ENCODE peak calls at places on chromosomes 1 and 21, in ten cellular contexts. One of them, this sample, is unnamed.

GRCh38 chr1:196193891-196194559 is 414.2 kb downstream of the KCNT2 start:
- DNase-seq in ovary: no peak
- DNase-seq in trophoblast cell: no peak
- DNase-seq in tibial artery: no peak
- DNase-seq in HL-60: no peak
- DNase-seq in effector memory CD4-positive, alpha-beta T cell: no peak
- DNase-seq in transverse colon: no peak
- DNase-seq in CD8-positive, alpha-beta memory T cell: no peak
- DNase-seq in astrocyte: peak; percentile 59
- DNase-seq in body of pancreas: no peak
- DNase-seq in this sample: peak; percentile 32

GRCh38 chr1:179105393-179105792 is 23.5 kb downstream of the TOR3A start:
- DNase-seq in HL-60: no peak
- DNase-seq in tibial artery: no peak
- DNase-seq in ovary: no peak
- DNase-seq in CD8-positive, alpha-beta memory T cell: peak; percentile 10
- DNase-seq in trophoblast cell: peak; percentile 53
- DNase-seq in effector memory CD4-positive, alpha-beta T cell: no peak
- DNase-seq in body of pancreas: peak; percentile 25
- DNase-seq in astrocyte: no peak
- DNase-seq in transverse colon: no peak
- DNase-seq in this sample: peak; percentile 63

GRCh38 chr1:93907718-93908117 is 1.5 kb downstream of the GCLM start:
- DNase-seq in transverse colon: no peak
- DNase-seq in body of pancreas: peak; percentile 23
- DNase-seq in tibial artery: no peak
- DNase-seq in effector memory CD4-positive, alpha-beta T cell: no peak
- DNase-seq in HL-60: no peak
- DNase-seq in trophoblast cell: no peak
- DNase-seq in astrocyte: peak; percentile 44
- DNase-seq in ovary: no peak
- DNase-seq in CD8-positive, alpha-beta memory T cell: no peak
- DNase-seq in this sample: no peak

GRCh38 chr1:20720631-20721051 is 2.8 kb upstream of the KIF17 start:
- DNase-seq in transverse colon: peak; percentile 2
- DNase-seq in CD8-positive, alpha-beta memory T cell: no peak
- DNase-seq in astrocyte: no peak
- DNase-seq in trophoblast cell: no peak
- DNase-seq in ovary: no peak
- DNase-seq in effector memory CD4-positive, alpha-beta T cell: no peak
- DNase-seq in HL-60: no peak
- DNase-seq in body of pancreas: no peak
- DNase-seq in tibial artery: peak; percentile 57
- DNase-seq in this sample: no peak

GRCh38 chr1:53470155-53470554 is 11.0 kb downstream of the DMRTB1 start:
- DNase-seq in astrocyte: peak; percentile 60
- DNase-seq in CD8-positive, alpha-beta memory T cell: no peak
- DNase-seq in effector memory CD4-positive, alpha-beta T cell: no peak
- DNase-seq in tibial artery: peak; percentile 72
- DNase-seq in body of pancreas: peak; percentile 74
- DNase-seq in ovary: peak; percentile 50
- DNase-seq in transverse colon: peak; percentile 53
- DNase-seq in HL-60: no peak
- DNase-seq in trophoblast cell: peak; percentile 48
- DNase-seq in this sample: peak; percentile 34

GRCh38 chr1:47563206-47563605 is 125.4 kb downstream of the FOXD2 start:
- DNase-seq in ovary: no peak
- DNase-seq in effector memory CD4-positive, alpha-beta T cell: no peak
- DNase-seq in body of pancreas: no peak
- DNase-seq in transverse colon: no peak
- DNase-seq in tibial artery: peak; percentile 78
- DNase-seq in CD8-positive, alpha-beta memory T cell: no peak
- DNase-seq in trophoblast cell: no peak
- DNase-seq in astrocyte: no peak
- DNase-seq in HL-60: no peak
- DNase-seq in this sample: no peak

GRCh38 chr1:17922833-17923232 is 167.7 kb downstream of the ACTL8 start:
- DNase-seq in astrocyte: no peak
- DNase-seq in ovary: no peak
- DNase-seq in trophoblast cell: no peak
- DNase-seq in CD8-positive, alpha-beta memory T cell: no peak
- DNase-seq in HL-60: peak; percentile 35
- DNase-seq in body of pancreas: peak; percentile 34
- DNase-seq in transverse colon: peak; percentile 39
- DNase-seq in effector memory CD4-positive, alpha-beta T cell: no peak
- DNase-seq in tibial artery: peak; percentile 51
- DNase-seq in this sample: no peak

GRCh38 chr1:218658294-218658693 is 313.2 kb downstream of the TGFB2 start:
- DNase-seq in transverse colon: no peak
- DNase-seq in ovary: no peak
- DNase-seq in body of pancreas: no peak
- DNase-seq in effector memory CD4-positive, alpha-beta T cell: no peak
- DNase-seq in tibial artery: no peak
- DNase-seq in astrocyte: peak; percentile 56
- DNase-seq in trophoblast cell: no peak
- DNase-seq in HL-60: no peak
- DNase-seq in CD8-positive, alpha-beta memory T cell: no peak
- DNase-seq in this sample: no peak

GRCh38 chr1:45622267-45622890 is 1.5 kb downstream of the CCDC17 start:
- DNase-seq in effector memory CD4-positive, alpha-beta T cell: no peak
- DNase-seq in transverse colon: no peak
- DNase-seq in trophoblast cell: no peak
- DNase-seq in HL-60: no peak
- DNase-seq in tibial artery: peak; percentile 67
- DNase-seq in CD8-positive, alpha-beta memory T cell: no peak
- DNase-seq in body of pancreas: no peak
- DNase-seq in ovary: peak; percentile 22
- DNase-seq in astrocyte: no peak
- DNase-seq in this sample: no peak

GRCh38 chr1:66436378-66437135 is 97.4 kb upstream of the SGIP1 start:
- DNase-seq in astrocyte: peak; percentile 80
- DNase-seq in CD8-positive, alpha-beta memory T cell: peak; percentile 21
- DNase-seq in transverse colon: no peak
- DNase-seq in tibial artery: no peak
- DNase-seq in HL-60: peak; percentile 68
- DNase-seq in effector memory CD4-positive, alpha-beta T cell: no peak
- DNase-seq in body of pancreas: no peak
- DNase-seq in trophoblast cell: peak; percentile 79
- DNase-seq in ovary: no peak
- DNase-seq in this sample: peak; percentile 91

GRCh38 chr1:48688102-48688760 is 88.5 kb downstream of the BEND5 start:
- DNase-seq in trophoblast cell: no peak
- DNase-seq in HL-60: no peak
- DNase-seq in ovary: no peak
- DNase-seq in astrocyte: no peak
- DNase-seq in body of pancreas: no peak
- DNase-seq in tibial artery: no peak
- DNase-seq in transverse colon: no peak
- DNase-seq in CD8-positive, alpha-beta memory T cell: no peak
- DNase-seq in effector memory CD4-positive, alpha-beta T cell: no peak
- DNase-seq in this sample: no peak

GRCh38 chr1:180083164-180083563 is 71.5 kb upstream of the QSOX1 start:
- DNase-seq in transverse colon: no peak
- DNase-seq in effector memory CD4-positive, alpha-beta T cell: no peak
- DNase-seq in ovary: no peak
- DNase-seq in CD8-positive, alpha-beta memory T cell: no peak
- DNase-seq in body of pancreas: no peak
- DNase-seq in HL-60: no peak
- DNase-seq in tibial artery: no peak
- DNase-seq in astrocyte: no peak
- DNase-seq in trophoblast cell: no peak
- DNase-seq in this sample: no peak

GRCh38 chr1:20233394-20233793 is 47.1 kb upstream of the PLA2G2C start:
- DNase-seq in trophoblast cell: no peak
- DNase-seq in ovary: no peak
- DNase-seq in HL-60: no peak
- DNase-seq in CD8-positive, alpha-beta memory T cell: no peak
- DNase-seq in effector memory CD4-positive, alpha-beta T cell: no peak
- DNase-seq in transverse colon: no peak
- DNase-seq in body of pancreas: no peak
- DNase-seq in tibial artery: no peak
- DNase-seq in astrocyte: no peak
- DNase-seq in this sample: no peak

DNA sequence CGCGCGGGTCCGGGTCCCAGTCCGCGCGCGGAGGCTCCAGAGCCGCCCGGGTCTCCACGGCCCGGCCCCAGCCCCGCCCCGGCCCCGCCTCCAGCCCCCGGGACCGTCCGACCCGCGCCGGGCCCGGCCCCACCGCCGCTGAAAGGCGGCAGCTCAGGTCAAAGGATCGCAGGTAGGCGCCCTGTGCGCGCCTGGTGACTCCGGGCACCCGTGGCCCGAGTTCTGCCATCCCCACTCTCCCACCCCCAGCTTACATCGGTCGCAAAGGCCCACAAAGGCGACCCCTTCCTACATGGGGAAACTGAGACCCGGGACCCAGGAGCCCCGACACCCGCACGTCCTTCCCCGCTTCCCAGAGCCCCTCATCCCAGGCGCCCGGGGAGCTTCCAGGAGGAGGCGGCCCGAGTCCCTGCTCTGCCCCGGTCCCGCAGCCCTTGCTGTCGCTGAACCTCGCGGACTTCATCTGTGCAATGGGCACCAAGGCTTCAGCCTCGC is at the start of gene TMEM200B:
- DNase-seq in effector memory CD4-positive, alpha-beta T cell: no peak
- DNase-seq in CD8-positive, alpha-beta memory T cell: no peak
- DNase-seq in HL-60: no peak
- DNase-seq in tibial artery: no peak
- DNase-seq in trophoblast cell: no peak
- DNase-seq in astrocyte: no peak
- DNase-seq in transverse colon: no peak
- DNase-seq in body of pancreas: no peak
- DNase-seq in ovary: peak; percentile 67
- DNase-seq in this sample: no peak
- H3K27ac ChIP-seq in effector memory CD4-positive, alpha-beta T cell: no peak within 1 kb of the TSS
- H3K27ac ChIP-seq in CD8-positive, alpha-beta memory T cell: no peak within 1 kb of the TSS
- H3K27ac ChIP-seq in HL-60: no peak within 1 kb of the TSS
- H3K27ac ChIP-seq in tibial artery: peak within 1 kb of the TSS; percentile 100
- H3K27ac ChIP-seq in trophoblast cell: peak within 1 kb of the TSS; percentile 82
- H3K27ac ChIP-seq in astrocyte: peak within 1 kb of the TSS; percentile 87
- H3K27ac ChIP-seq in transverse colon: peak within 1 kb of the TSS; percentile 94
- H3K27ac ChIP-seq in body of pancreas: peak within 1 kb of the TSS; percentile 39
- H3K27ac ChIP-seq in ovary: peak within 1 kb of the TSS; percentile 95
- H3K27ac ChIP-seq in this sample: peak within 1 kb of the TSS; percentile 55

DNA sequence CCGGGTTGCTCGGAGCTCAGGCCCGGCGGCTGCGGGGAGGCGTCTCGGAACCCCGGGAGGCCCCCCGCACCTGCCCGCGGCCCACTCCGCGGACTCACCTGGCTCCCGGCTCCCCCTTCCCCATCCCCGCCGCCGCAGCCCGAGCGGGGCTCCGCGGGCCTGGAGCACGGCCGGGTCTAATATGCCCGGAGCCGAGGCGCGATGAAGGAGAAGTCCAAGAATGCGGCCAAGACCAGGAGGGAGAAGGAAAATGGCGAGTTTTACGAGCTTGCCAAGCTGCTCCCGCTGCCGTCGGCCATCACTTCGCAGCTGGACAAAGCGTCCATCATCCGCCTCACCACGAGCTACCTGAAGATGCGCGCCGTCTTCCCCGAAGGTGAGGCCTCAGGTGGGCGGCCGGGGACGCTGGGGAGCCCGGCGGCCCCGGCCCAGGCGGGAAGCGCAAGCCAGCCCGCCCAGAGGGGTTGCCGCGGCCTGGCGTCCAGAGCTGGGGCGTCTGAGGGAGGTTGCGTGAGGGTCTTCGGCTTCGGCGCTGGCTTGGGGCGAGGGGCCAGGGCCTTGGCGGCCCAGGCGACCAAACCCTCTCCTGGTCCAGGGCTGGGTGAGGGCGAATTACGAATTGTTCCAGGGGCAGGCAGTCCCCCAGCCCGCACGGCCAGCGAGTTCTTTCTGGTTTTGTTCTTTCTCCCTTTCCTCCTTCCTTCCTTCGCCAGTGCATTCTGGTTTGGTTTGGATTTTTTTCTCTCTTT is 805 bp downstream of the SIM2 start:
- DNase-seq in trophoblast cell: no peak
- DNase-seq in effector memory CD4-positive, alpha-beta T cell: no peak
- DNase-seq in transverse colon: no peak
- DNase-seq in body of pancreas: no peak
- DNase-seq in HL-60: no peak
- DNase-seq in astrocyte: no peak
- DNase-seq in ovary: no peak
- DNase-seq in tibial artery: no peak
- DNase-seq in CD8-positive, alpha-beta memory T cell: no peak
- DNase-seq in this sample: no peak
- H3K27me3 ChIP-seq in trophoblast cell: peaks cover 97% of the 10 kb centered on the region
- H3K27me3 ChIP-seq in effector memory CD4-positive, alpha-beta T cell: peaks cover 65% of the 10 kb centered on the region
- H3K27me3 ChIP-seq in transverse colon: peaks cover 100% of the 10 kb centered on the region
- H3K27me3 ChIP-seq in body of pancreas: no peaks in the 10 kb centered on the region
- H3K27me3 ChIP-seq in HL-60: peaks cover 93% of the 10 kb centered on the region
- H3K27me3 ChIP-seq in astrocyte: peaks cover 95% of the 10 kb centered on the region
- H3K27me3 ChIP-seq in ovary: peaks cover 8% of the 10 kb centered on the region
- H3K27me3 ChIP-seq in tibial artery: peaks cover 3% of the 10 kb centered on the region
- H3K27me3 ChIP-seq in CD8-positive, alpha-beta memory T cell: peaks cover 55% of the 10 kb centered on the region
- H3K27me3 ChIP-seq in this sample: peaks cover 100% of the 10 kb centered on the region

DNA sequence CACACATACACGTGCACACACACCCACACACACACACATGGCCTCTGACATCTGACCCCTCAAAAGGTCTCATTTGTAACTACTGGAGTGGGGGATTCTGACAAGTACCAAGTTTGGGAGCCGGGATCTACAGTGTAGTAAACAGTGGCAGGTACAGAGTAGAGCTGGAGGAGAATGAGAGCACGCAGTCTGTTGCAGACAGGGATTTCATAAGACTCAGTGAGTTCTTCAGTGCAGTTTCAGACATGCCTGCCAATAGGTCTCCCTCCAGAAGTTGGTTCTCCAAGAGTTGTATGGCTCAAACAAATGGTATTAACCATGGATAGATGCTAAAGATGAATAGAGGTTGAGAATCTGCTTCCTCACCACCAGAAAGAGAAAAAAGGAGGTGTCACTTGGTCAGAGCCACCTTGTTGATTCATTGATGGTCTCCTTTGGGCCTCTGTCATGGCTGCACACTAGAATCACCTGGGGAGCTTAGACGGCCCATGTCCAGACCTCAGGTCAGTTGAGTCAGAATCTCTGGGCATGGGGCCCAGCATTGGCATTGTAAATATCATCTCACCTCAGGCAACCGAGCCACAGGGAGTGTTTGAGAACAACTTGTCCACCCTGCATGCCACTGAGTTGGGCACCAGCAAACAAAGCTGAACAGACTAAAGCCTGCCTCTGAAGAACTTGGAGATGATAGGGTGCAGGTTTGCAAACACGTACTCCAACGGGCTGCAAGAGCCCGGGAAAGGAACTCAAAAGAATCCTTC is 122.1 kb downstream of the EDEM3 start:
- DNase-seq in tibial artery: no peak
- DNase-seq in trophoblast cell: no peak
- DNase-seq in CD8-positive, alpha-beta memory T cell: no peak
- DNase-seq in transverse colon: no peak
- DNase-seq in ovary: no peak
- DNase-seq in astrocyte: no peak
- DNase-seq in effector memory CD4-positive, alpha-beta T cell: no peak
- DNase-seq in body of pancreas: peak; percentile 58
- DNase-seq in HL-60: no peak
- DNase-seq in this sample: no peak
- H3K27ac ChIP-seq in tibial artery: no peak overlapping the region
- H3K27ac ChIP-seq in trophoblast cell: no peak overlapping the region
- H3K27ac ChIP-seq in CD8-positive, alpha-beta memory T cell: no peak overlapping the region
- H3K27ac ChIP-seq in transverse colon: no peak overlapping the region
- H3K27ac ChIP-seq in ovary: no peak overlapping the region
- H3K27ac ChIP-seq in astrocyte: no peak overlapping the region
- H3K27ac ChIP-seq in effector memory CD4-positive, alpha-beta T cell: no peak overlapping the region
- H3K27ac ChIP-seq in body of pancreas: no peak overlapping the region
- H3K27ac ChIP-seq in HL-60: no peak overlapping the region
- H3K27ac ChIP-seq in this sample: no peak overlapping the region

GRCh38 chr21:34632498-34632897 is 17.6 kb upstream of the RCAN1 start:
- DNase-seq in body of pancreas: no peak
- DNase-seq in HL-60: no peak
- DNase-seq in trophoblast cell: no peak
- DNase-seq in CD8-positive, alpha-beta memory T cell: no peak
- DNase-seq in tibial artery: no peak
- DNase-seq in astrocyte: no peak
- DNase-seq in transverse colon: no peak
- DNase-seq in effector memory CD4-positive, alpha-beta T cell: no peak
- DNase-seq in ovary: no peak
- DNase-seq in this sample: no peak
- H3K27me3 ChIP-seq in body of pancreas: no peaks in the 10 kb centered on the region
- H3K27me3 ChIP-seq in HL-60: no peaks in the 10 kb centered on the region
- H3K27me3 ChIP-seq in trophoblast cell: peaks cover 2% of the 10 kb centered on the region
- H3K27me3 ChIP-seq in CD8-positive, alpha-beta memory T cell: no peaks in the 10 kb centered on the region
- H3K27me3 ChIP-seq in tibial artery: no peaks in the 10 kb centered on the region
- H3K27me3 ChIP-seq in astrocyte: peaks cover 30% of the 10 kb centered on the region
- H3K27me3 ChIP-seq in transverse colon: no peaks in the 10 kb centered on the region
- H3K27me3 ChIP-seq in effector memory CD4-positive, alpha-beta T cell: no peaks in the 10 kb centered on the region
- H3K27me3 ChIP-seq in ovary: no peaks in the 10 kb centered on the region
- H3K27me3 ChIP-seq in this sample: peaks cover 47% of the 10 kb centered on the region

This sample was measured in foreskin keratinocyte.